ENCODE peak calls at places on chromosomes 5 and 9, in four cellular contexts. One of them, this sample, is unnamed.

GRCh38 chr9:130364619-130365322 is 80.0 kb upstream of the ASS1 start:
- DNase-seq in astrocyte of the cerebellum: no peak
- DNase-seq in cardiac fibroblast: no peak
- DNase-seq in vagina: no peak
- DNase-seq in this sample: no peak

GRCh38 chr9:119961774-119962408 is 592.7 kb upstream of the BRINP1 start:
- DNase-seq in astrocyte of the cerebellum: no peak
- DNase-seq in cardiac fibroblast: peak
- DNase-seq in vagina: no peak
- DNase-seq in this sample: peak

GRCh38 chr9:127386249-127386648 is 10.7 kb upstream of the SLC2A8 start:
- DNase-seq in astrocyte of the cerebellum: no peak
- DNase-seq in cardiac fibroblast: no peak
- DNase-seq in vagina: no peak
- DNase-seq in this sample: no peak

GRCh38 chr9:129235931-129236331 is 57.9 kb upstream of the IER5L start:
- DNase-seq in astrocyte of the cerebellum: no peak
- DNase-seq in cardiac fibroblast: no peak
- DNase-seq in vagina: no peak
- DNase-seq in this sample: no peak

GRCh38 chr5:2093859-2094615 is 211.3 kb upstream of the IRX4 start:
- DNase-seq in astrocyte of the cerebellum: peak
- DNase-seq in cardiac fibroblast: peak
- DNase-seq in vagina: peak
- DNase-seq in this sample: peak

GRCh38 chr5:83026507-83026906 is 50.7 kb downstream of the TMEM167A start:
- DNase-seq in astrocyte of the cerebellum: no peak
- DNase-seq in cardiac fibroblast: no peak
- DNase-seq in vagina: no peak
- DNase-seq in this sample: no peak

GRCh38 chr5:32802764-32803163 is 91.6 kb downstream of the NPR3 start:
- DNase-seq in astrocyte of the cerebellum: no peak
- DNase-seq in cardiac fibroblast: no peak
- DNase-seq in vagina: no peak
- DNase-seq in this sample: no peak

GRCh38 chr5:45295231-45295630 is 400.9 kb downstream of the HCN1 start:
- DNase-seq in astrocyte of the cerebellum: no peak
- DNase-seq in cardiac fibroblast: no peak
- DNase-seq in vagina: no peak
- DNase-seq in this sample: no peak

GRCh38 chr5:78537821-78538220 is 110.8 kb downstream of the LHFPL2 start:
- DNase-seq in astrocyte of the cerebellum: no peak
- DNase-seq in cardiac fibroblast: peak
- DNase-seq in vagina: no peak
- DNase-seq in this sample: peak

DNA sequence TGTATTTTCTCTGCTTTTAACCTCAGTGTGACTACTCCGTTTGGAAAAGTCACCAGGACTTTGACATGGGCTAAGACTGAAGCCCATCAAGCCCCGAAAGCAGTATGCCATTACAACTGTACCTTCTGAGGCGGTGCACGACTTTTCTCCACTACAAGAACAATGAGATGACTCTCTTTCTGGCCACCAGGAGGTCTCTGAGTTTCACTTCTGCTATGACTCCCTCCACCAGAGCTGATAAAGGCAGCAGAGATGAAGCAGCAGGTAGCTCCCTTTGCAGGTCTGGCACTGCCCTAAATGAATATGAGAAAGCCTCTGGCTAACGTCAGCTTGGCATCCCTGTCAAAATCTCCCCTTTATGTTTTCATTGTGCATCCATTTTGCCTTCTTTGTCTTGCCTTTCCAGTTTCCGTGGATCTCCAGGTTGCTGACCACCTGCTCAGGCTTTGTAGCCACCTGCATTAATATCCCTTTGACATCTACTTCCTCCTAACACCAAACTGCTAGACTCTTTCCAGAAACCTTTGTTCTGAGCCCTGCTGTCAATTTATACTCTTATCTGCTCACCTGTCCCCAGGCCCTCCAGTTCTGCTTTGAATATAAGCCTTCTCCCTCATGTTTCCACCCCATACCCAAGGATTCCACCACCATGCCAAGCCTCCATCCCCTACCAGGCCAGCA is 221.7 kb downstream of the ZNF608 start:
- DNase-seq in astrocyte of the cerebellum: no peak
- DNase-seq in cardiac fibroblast: no peak
- DNase-seq in vagina: no peak
- DNase-seq in this sample: no peak
- TF ChIP-seq CTCF in astrocyte of the cerebellum: no peak
- TF ChIP-seq CTCF in cardiac fibroblast: no peak
- TF ChIP-seq CTCF in vagina: no peak
- TF ChIP-seq CTCF in this sample: no peak

GRCh38 chr5:14108170-14108996 is 34.8 kb upstream of the TRIO start:
- DNase-seq in astrocyte of the cerebellum: peak
- DNase-seq in cardiac fibroblast: peak
- DNase-seq in vagina: no peak
- DNase-seq in this sample: peak
- H3K4me3 ChIP-seq in astrocyte of the cerebellum: no peak
- H3K4me3 ChIP-seq in cardiac fibroblast: no peak
- H3K4me3 ChIP-seq in vagina: no peak
- H3K4me3 ChIP-seq in this sample: no peak

DNA sequence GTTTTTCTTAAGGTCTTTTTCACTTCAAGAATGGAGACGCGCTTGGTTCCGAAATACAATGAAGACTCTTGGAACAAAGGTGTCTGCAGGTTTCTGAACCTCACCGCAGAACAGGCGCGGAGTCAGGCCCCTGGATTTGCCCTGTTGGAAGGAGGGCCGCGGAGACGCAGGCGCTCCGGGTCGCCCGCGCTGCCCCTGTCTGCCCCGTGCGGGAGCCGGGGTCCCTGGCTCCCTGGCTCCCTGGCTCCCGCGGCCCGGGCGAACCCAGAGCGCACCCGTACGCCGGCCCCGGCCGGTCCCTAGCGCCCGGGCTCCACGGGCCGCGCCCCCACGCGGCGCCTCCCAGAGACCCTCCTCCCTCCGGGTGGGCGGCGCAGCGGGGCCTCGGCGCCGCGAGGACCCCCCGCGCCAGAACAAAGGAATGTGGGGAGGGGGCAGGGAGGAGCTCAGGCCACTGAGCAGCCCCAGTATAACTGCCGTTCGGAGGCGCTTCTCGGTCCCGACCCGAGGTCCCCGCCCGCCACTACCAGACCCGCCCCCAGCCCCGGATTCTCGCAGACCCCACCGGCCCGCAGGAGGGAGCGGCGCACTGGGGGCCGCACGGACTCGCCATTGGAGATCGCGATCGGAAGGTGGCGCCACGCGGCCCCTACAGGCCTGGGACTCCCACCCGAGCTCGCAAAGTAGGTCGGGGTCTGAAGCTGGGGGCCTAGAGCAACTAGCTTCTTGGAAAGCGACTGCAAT is 2.4 kb downstream of the NFIL3 start:
- DNase-seq in astrocyte of the cerebellum: no peak
- DNase-seq in cardiac fibroblast: peak
- DNase-seq in vagina: no peak
- DNase-seq in this sample: peak
- TF ChIP-seq CTCF in astrocyte of the cerebellum: peak
- TF ChIP-seq CTCF in cardiac fibroblast: peak
- TF ChIP-seq CTCF in vagina: peak
- TF ChIP-seq CTCF in this sample: peak

GRCh38 chr9:99185328-99185632 is 36.5 kb downstream of the ALG2 start:
- DNase-seq in astrocyte of the cerebellum: no peak
- DNase-seq in cardiac fibroblast: no peak
- DNase-seq in vagina: no peak
- DNase-seq in this sample: no peak

GRCh38 chr9:99185904-99186303 is 35.8 kb downstream of the ALG2 start:
- DNase-seq in astrocyte of the cerebellum: no peak
- DNase-seq in cardiac fibroblast: no peak
- DNase-seq in vagina: no peak
- DNase-seq in this sample: no peak

GRCh38 chr9:99183616-99184015 is 38.1 kb downstream of the ALG2 start:
- DNase-seq in astrocyte of the cerebellum: no peak
- DNase-seq in cardiac fibroblast: no peak
- DNase-seq in vagina: no peak
- DNase-seq in this sample: no peak

GRCh38 chr9:99184073-99184426 is 37.7 kb downstream of the ALG2 start:
- DNase-seq in astrocyte of the cerebellum: no peak
- DNase-seq in cardiac fibroblast: no peak
- DNase-seq in vagina: no peak
- DNase-seq in this sample: no peak

GRCh38 chr9:99184427-99185327 is 37.1 kb downstream of the ALG2 start:
- DNase-seq in astrocyte of the cerebellum: peak
- DNase-seq in cardiac fibroblast: peak
- DNase-seq in vagina: no peak
- DNase-seq in this sample: peak
- H3K4me3 ChIP-seq in astrocyte of the cerebellum: peak
- H3K4me3 ChIP-seq in cardiac fibroblast: peak
- H3K4me3 ChIP-seq in vagina: peak
- H3K4me3 ChIP-seq in this sample: peak

DNA sequence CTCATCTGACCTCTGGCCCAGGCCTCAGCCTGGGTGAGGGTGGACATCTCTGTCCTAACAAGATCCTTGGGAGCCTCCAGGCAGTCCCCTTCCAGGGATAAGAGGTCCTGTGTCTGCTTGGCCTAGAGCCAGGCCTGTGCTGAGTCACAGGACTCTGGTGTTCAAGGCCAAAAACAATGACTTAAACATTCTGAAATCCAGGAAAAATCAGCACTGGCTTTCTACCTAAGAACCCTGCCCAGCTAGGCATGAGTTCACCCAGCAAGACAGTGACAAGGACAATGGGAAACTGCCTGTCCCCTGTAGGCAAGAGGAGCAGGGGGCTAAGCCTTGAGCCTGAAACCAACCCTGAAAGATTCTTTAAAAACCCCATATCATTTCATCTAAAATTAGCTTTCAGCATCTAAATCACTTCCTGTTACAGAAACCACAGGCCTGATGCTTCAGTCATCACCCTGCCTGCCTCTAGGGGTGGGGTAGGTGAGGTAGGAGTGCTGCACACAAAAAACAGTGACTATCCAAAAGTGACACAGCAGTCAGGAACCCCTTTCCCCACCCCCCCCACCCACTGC is 29.9 kb downstream of the CSF2 start:
- DNase-seq in astrocyte of the cerebellum: peak
- DNase-seq in cardiac fibroblast: peak
- DNase-seq in vagina: no peak
- DNase-seq in this sample: peak
- TF ChIP-seq CTCF in astrocyte of the cerebellum: no peak
- TF ChIP-seq CTCF in cardiac fibroblast: peak
- TF ChIP-seq CTCF in vagina: no peak
- TF ChIP-seq CTCF in this sample: peak

DNA sequence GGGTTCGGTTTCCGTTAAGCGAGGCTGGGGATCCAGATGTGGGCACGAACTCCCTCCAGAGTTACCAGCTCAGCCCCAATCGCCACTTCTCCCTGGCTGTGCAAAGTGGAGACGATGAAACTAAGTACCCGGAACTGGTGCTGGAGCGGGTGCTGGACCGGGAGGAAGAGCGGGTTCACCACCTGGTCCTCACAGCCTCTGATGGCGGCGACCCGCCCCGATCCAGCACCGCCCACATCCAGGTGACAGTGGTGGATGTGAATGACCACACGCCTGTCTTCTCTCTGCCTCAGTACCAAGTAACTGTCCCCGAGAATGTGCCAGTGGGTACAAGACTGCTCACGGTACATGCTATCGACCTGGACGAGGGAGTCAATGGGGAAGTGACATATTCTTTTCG is 803 bp downstream of the PCDHGA7 start:
- DNase-seq in astrocyte of the cerebellum: no peak
- DNase-seq in cardiac fibroblast: no peak
- DNase-seq in vagina: no peak
- DNase-seq in this sample: no peak
- H3K4me3 ChIP-seq in astrocyte of the cerebellum: peak
- H3K4me3 ChIP-seq in cardiac fibroblast: peak
- H3K4me3 ChIP-seq in vagina: no peak
- H3K4me3 ChIP-seq in this sample: peak

DNA sequence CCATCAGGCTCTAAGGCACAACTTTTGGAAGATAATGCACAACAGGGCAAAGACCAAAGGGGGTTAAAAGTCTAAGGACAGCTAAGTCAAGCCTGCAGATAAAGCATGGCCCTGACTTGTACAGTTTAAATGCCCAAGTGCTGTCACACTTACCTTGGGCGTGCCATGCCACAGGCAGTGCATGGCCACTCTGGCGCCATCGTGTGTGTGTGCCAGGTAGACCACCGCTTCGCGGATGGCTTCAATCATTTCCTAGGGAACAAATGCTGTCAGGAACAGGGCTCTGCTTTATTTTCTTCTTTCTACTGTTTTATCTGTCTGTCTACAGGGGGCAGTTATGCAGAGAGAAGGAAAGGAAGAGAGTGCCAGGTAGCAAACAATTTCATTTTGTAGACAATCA is 19.3 kb downstream of the PUM3 start:
- DNase-seq in astrocyte of the cerebellum: no peak
- DNase-seq in cardiac fibroblast: no peak
- DNase-seq in vagina: no peak
- DNase-seq in this sample: no peak
- TF ChIP-seq CTCF in astrocyte of the cerebellum: peak
- TF ChIP-seq CTCF in cardiac fibroblast: peak
- TF ChIP-seq CTCF in vagina: no peak
- TF ChIP-seq CTCF in this sample: peak

GRCh38 chr5:38803246-38803645 is 42.6 kb upstream of the OSMR start:
- DNase-seq in astrocyte of the cerebellum: no peak
- DNase-seq in cardiac fibroblast: no peak
- DNase-seq in vagina: no peak
- DNase-seq in this sample: no peak

GRCh38 chr5:38800044-38800443 is 45.8 kb upstream of the OSMR start:
- DNase-seq in astrocyte of the cerebellum: no peak
- DNase-seq in cardiac fibroblast: no peak
- DNase-seq in vagina: no peak
- DNase-seq in this sample: no peak

GRCh38 chr5:38797838-38798237 is 48.0 kb upstream of the OSMR start:
- DNase-seq in astrocyte of the cerebellum: no peak
- DNase-seq in cardiac fibroblast: no peak
- DNase-seq in vagina: no peak
- DNase-seq in this sample: no peak

GRCh38 chr5:38800515-38800914 is 45.3 kb upstream of the OSMR start:
- DNase-seq in astrocyte of the cerebellum: no peak
- DNase-seq in cardiac fibroblast: peak
- DNase-seq in vagina: no peak
- DNase-seq in this sample: no peak

GRCh38 chr5:38802125-38802524 is 43.7 kb upstream of the OSMR start:
- DNase-seq in astrocyte of the cerebellum: no peak
- DNase-seq in cardiac fibroblast: no peak
- DNase-seq in vagina: no peak
- DNase-seq in this sample: no peak
- H3K4me3 ChIP-seq in astrocyte of the cerebellum: no peak
- H3K4me3 ChIP-seq in cardiac fibroblast: no peak
- H3K4me3 ChIP-seq in vagina: no peak
- H3K4me3 ChIP-seq in this sample: no peak